ENCODE peak calls at places on chromosomes 3 and 15, in nine cellular contexts. O, D, N, G, U, T, M, Z and H are unnamed samples.

GRCh38 chr15:67456677-67457529 is 64.0 kb upstream of the C15orf61 start:
- DNase-seq in M (peak; percentile 87), Z (peak; percentile 82), G (peak; percentile 80), U (no peak), O (peak; percentile 18), D (peak; percentile 81), T (peak; percentile 63), N (peak; percentile 91), H (peak; percentile 63)

GRCh38 chr3:101643861-101644613 is 32.9 kb downstream of the ZBTB11 start:
- DNase-seq in D (no peak), O (peak; percentile 2), U (no peak), G (no peak), Z (peak; percentile 1), M (no peak), N (no peak), T (no peak), H (peak; percentile 72)

GRCh38 chr15:57036352-57036751 is 117.9 kb downstream of the TCF12 start:
- DNase-seq in N (no peak), D (no peak), M (no peak), U (no peak), G (no peak), T (no peak), O (no peak), Z (no peak), H (no peak)

GRCh38 chr3:149615731-149616221 is 42.0 kb downstream of the WWTR1 start:
- DNase-seq in M (no peak), Z (no peak), T (no peak), G (no peak), N (no peak), O (no peak), U (no peak), D (no peak), H (no peak)

GRCh38 chr3:172760406-172760805 is 9.9 kb downstream of the ECT2 start:
- DNase-seq in U (no peak), D (no peak), O (no peak), M (no peak), N (no peak), Z (no peak), T (peak; percentile 42), G (no peak), H (no peak)

GRCh38 chr3:160485931-160486330 is 36.3 kb upstream of the TRIM59 start:
- DNase-seq in O (no peak), Z (no peak), N (no peak), D (peak; percentile 15), M (no peak), G (no peak), U (no peak), T (no peak), H (no peak)

GRCh38 chr3:64871955-64872354 is 184.2 kb upstream of the ADAMTS9 start:
- DNase-seq in U (no peak), T (no peak), D (no peak), M (no peak), Z (no peak), N (no peak), G (no peak), O (no peak), H (no peak)

GRCh38 chr3:148459931-148460513 is 237.7 kb upstream of the AGTR1 start:
- DNase-seq in T (no peak), O (no peak), G (no peak), Z (no peak), N (no peak), D (no peak), M (no peak), U (no peak), H (no peak)

GRCh38 chr3:42066516-42067181 is 24.5 kb upstream of the TRAK1 start:
- DNase-seq in Z (no peak), N (no peak), D (no peak), U (no peak), O (no peak), T (peak; percentile 77), G (no peak), M (no peak), H (no peak)

GRCh38 chr3:128800241-128801187 is 74.5 kb downstream of the RAB7A start:
- DNase-seq in T (no peak), U (no peak), N (peak; percentile 78), O (peak; percentile 35), Z (no peak), D (no peak), M (peak; percentile 60), G (no peak), H (no peak)

GRCh38 chr3:146493221-146493620 is 23.9 kb upstream of the PLSCR2 start:
- DNase-seq in N (no peak), M (no peak), O (no peak), U (no peak), G (no peak), Z (no peak), T (peak; percentile 42), D (no peak), H (no peak)

GRCh38 chr3:130820976-130821375 is 72.9 kb upstream of the ATP2C1 start:
- DNase-seq in T (peak; percentile 57), Z (no peak), O (peak; percentile 19), G (no peak), D (peak; percentile 17), U (no peak), M (no peak), N (no peak), H (peak; percentile 50)

GRCh38 chr3:40751652-40752051 is 226.9 kb downstream of the ZNF621 start:
- DNase-seq in U (no peak), N (no peak), M (no peak), T (no peak), O (no peak), G (no peak), D (no peak), Z (no peak), H (no peak)

GRCh38 chr3:138593488-138594149 is 441 bp downstream of the CEP70 start:
- DNase-seq in T (no peak), U (no peak), Z (no peak), O (no peak), G (no peak), N (no peak), D (no peak), M (no peak), H (no peak)

GRCh38 chr3:148975277-148975676 is 16.1 kb upstream of the GYG1 start:
- DNase-seq in D (no peak), U (no peak), N (no peak), Z (no peak), T (peak; percentile 5), O (no peak), G (no peak), M (peak; percentile 79), H (peak; percentile 57)

GRCh38 chr3:172279191-172279640 is 169.0 kb downstream of the GHSR start:
- DNase-seq in M (no peak), N (no peak), Z (no peak), O (no peak), U (peak; percentile 73), G (no peak), D (no peak), T (no peak), H (no peak)

GRCh38 chr3:108159865-108160264 is 62.4 kb downstream of the IFT57 start:
- DNase-seq in N (no peak), T (peak; percentile 41), G (no peak), U (no peak), M (no peak), D (no peak), Z (no peak), O (no peak), H (no peak)

GRCh38 chr3:105366302-105367062 is at the start of gene ALCAM:
- DNase-seq in G (peak; percentile 72), O (peak; percentile 94), D (peak; percentile 82), N (peak; percentile 89), Z (peak; percentile 69), U (peak; percentile 94), T (peak; percentile 99), M (peak; percentile 92), H (peak; percentile 99)

GRCh38 chr3:67018789-67019525 is 20.9 kb downstream of the KBTBD8 start:
- DNase-seq in T (peak; percentile 34), O (no peak), G (no peak), Z (no peak), U (no peak), D (no peak), N (no peak), M (no peak), H (no peak)